ENCODE peak calls at places on chromosomes 13 and 19, in seven cellular contexts. L is neuronal stem cell, T is H1, J is mesendoderm, M is mesenchymal stem cell, V is trophoblast cell, G is IMR-90. U is an unnamed sample.

GRCh38 chr19:29887498-29887897 is 54.5 kb upstream of the URI1 start:
- DNase-seq in L (no peak), T (no peak), J (no peak), M (no peak), V (no peak), G (peak; percentile 10), U (no peak)

GRCh38 chr19:8150998-8151397 is 1.6 kb upstream of the FBN3 start:
- DNase-seq in L (no peak), T (no peak), J (no peak), M (no peak), V (no peak), G (no peak), U (no peak)

GRCh38 chr13:25973085-25973484 is 78.7 kb downstream of the SHISA2 start:
- DNase-seq in L (no peak), T (no peak), J (peak; percentile 12), M (no peak), V (no peak), G (no peak), U (no peak)

GRCh38 chr13:102913924-102914628 is 68.2 kb downstream of the ERCC5 start:
- DNase-seq in L (no peak), T (no peak), J (no peak), M (no peak), V (no peak), G (peak; percentile 16), U (no peak)

GRCh38 chr13:26074706-26075105 is 22.9 kb upstream of the SHISA2 start:
- DNase-seq in L (no peak), T (no peak), J (peak; percentile 20), M (peak; percentile 15), V (peak; percentile 45), G (peak; percentile 14), U (no peak)

GRCh38 chr19:7069904-7070226 is 362 bp downstream of the ZNF557 start:
- DNase-seq in L (peak; percentile 17), T (no peak), J (no peak), M (no peak), V (no peak), G (no peak), U (no peak)

GRCh38 chr13:68535329-68535728 is 1305.2 kb upstream of the PCDH9 start:
- DNase-seq in L (no peak), T (no peak), J (peak; percentile 28), M (no peak), V (no peak), G (no peak), U (no peak)

GRCh38 chr19:19858751-19859150 is 6.9 kb upstream of the ZNF253 start:
- DNase-seq in L (no peak), T (no peak), J (no peak), M (no peak), V (no peak), G (no peak), U (no peak)

GRCh38 chr19:15025237-15025636 is 24.0 kb upstream of the CASP14 start:
- DNase-seq in L (no peak), T (no peak), J (peak; percentile 22), M (no peak), V (peak; percentile 71), G (no peak), U (no peak)

GRCh38 chr19:15304140-15304705 is 28.1 kb downstream of the BRD4 start:
- DNase-seq in L (no peak), T (no peak), J (no peak), M (peak; percentile 65), V (no peak), G (no peak), U (no peak)

GRCh38 chr13:27036236-27036981 is 135.2 kb downstream of the USP12 start:
- DNase-seq in L (no peak), T (no peak), J (peak; percentile 31), M (peak; percentile 53), V (peak; percentile 75), G (no peak), U (peak; percentile 23)

GRCh38 chr19:14383898-14384669 is 2.8 kb downstream of the ADGRE5 start:
- DNase-seq in L (no peak), T (no peak), J (peak; percentile 44), M (peak; percentile 83), V (peak; percentile 38), G (peak; percentile 55), U (no peak)

GRCh38 chr13:113429608-113429985 is 23.7 kb downstream of the ADPRHL1 start:
- DNase-seq in L (no peak), T (no peak), J (no peak), M (no peak), V (no peak), G (no peak), U (no peak)

GRCh38 chr19:50794074-50794777 is 4.0 kb downstream of the ACP4 start:
- DNase-seq in L (no peak), T (no peak), J (no peak), M (no peak), V (no peak), G (no peak), U (no peak)

GRCh38 chr13:108213946-108214345 is 1.4 kb downstream of the LIG4 start:
- DNase-seq in L (no peak), T (no peak), J (no peak), M (peak; percentile 47), V (no peak), G (peak; percentile 31), U (no peak)

GRCh38 chr13:79225487-79226232 is 180.4 kb downstream of the RBM26 start:
- DNase-seq in L (no peak), T (no peak), J (peak; percentile 37), M (peak; percentile 33), V (peak; percentile 95), G (no peak), U (no peak)

GRCh38 chr13:22061371-22061805 is 390.5 kb downstream of the FGF9 start:
- DNase-seq in L (no peak), T (no peak), J (peak; percentile 73), M (no peak), V (peak; percentile 78), G (no peak), U (peak; percentile 38)

GRCh38 chr19:45497791-45498190 is 452 bp upstream of the PPM1N start:
- DNase-seq in L (no peak), T (no peak), J (no peak), M (no peak), V (no peak), G (no peak), U (peak; percentile 57)

GRCh38 chr13:32031025-32031814 is at the start of gene FRY:
- DNase-seq in L (peak; percentile 74), T (peak; percentile 58), J (peak; percentile 95), M (peak; percentile 82), V (peak; percentile 93), G (peak; percentile 58), U (peak; percentile 90)

GRCh38 chr13:103282571-103283450 is 216.6 kb upstream of the SLC10A2 start:
- DNase-seq in L (no peak), T (no peak), J (peak; percentile 86), M (peak; percentile 47), V (peak; percentile 94), G (peak; percentile 49), U (no peak)

GRCh38 chr13:80469105-80469840 is 128.3 kb upstream of the SPRY2 start:
- DNase-seq in L (no peak), T (no peak), J (no peak), M (peak; percentile 6), V (no peak), G (no peak), U (no peak)

GRCh38 chr19:50352242-50352641 is 13.2 kb downstream of the NAPSA start:
- DNase-seq in L (no peak), T (no peak), J (no peak), M (no peak), V (no peak), G (no peak), U (no peak)

GRCh38 chr13:97279913-97280312 is 57.8 kb downstream of the MBNL2 start:
- DNase-seq in L (no peak), T (no peak), J (no peak), M (peak; percentile 58), V (no peak), G (peak; percentile 74), U (no peak)

GRCh38 chr19:46232468-46232867 is 2.9 kb downstream of the IGFL1 start:
- DNase-seq in L (no peak), T (no peak), J (no peak), M (no peak), V (no peak), G (no peak), U (no peak)

GRCh38 chr19:43798546-43799409 is 3.5 kb downstream of the LYPD5 start:
- DNase-seq in L (no peak), T (no peak), J (peak; percentile 76), M (no peak), V (peak; percentile 83), G (no peak), U (peak; percentile 90)

DNA sequence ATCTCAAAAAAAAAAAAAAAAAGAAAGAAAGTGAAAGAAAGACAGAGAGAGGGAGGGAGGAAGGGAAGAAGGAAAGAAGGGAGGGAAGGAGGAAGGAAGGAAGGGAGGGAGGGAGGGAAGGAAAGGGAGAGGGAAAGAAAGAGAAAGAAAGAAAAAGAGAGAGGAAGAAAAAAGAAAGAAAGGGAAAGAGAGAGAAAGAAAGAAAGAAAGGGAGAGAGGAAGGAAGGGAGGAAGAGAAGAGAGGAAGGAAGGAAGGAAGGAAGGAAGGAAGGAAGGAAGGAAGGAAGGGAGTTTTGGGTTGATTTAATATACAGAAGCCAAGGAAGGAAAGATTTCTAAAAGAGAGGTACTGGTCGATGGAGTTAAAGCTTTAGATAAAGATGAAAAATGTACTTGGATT is 28.8 kb downstream of the DEDD2 start:
- DNase-seq in L (no peak), T (no peak), J (no peak), M (no peak), V (no peak), G (no peak), U (no peak)
- H2BK5ac ChIP-seq in L (no peak overlapping the region), T (no peak overlapping the region), J (no peak overlapping the region), M (no peak overlapping the region), V (no peak overlapping the region), G (no peak overlapping the region), U (no peak overlapping the region)

DNA sequence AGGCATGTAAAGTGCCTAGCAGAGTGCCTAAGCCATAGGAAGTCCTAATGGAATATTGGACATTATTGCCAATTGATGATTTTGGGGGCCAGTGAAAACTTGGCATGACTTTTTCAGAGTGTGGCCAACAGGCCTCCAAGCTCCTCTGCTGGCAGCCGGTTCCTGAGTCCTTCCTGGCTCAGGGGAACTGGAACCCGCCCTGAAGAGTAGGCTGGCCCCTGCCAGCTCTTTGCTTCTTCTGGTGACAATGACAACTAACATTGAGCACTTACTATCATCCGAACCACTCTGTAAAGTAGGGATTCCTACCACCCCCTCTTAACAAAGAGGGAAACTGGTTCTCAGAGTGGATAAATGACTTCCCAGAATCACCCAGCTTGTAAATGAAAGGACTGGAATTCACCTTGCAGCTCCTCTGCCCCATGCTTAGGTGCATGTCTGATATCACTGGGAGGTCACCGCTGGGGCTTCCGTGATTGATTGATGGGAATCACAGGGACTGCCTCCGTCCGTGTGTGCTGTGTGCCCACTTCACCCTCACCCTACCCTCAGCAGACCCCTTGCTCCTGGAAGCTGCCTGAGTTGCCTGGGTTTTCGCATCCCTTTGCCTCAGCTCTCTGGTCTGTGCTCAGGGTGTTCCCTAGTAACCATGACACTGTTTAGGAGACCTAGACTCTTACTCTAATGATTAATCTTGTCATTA is 50.6 kb downstream of the TNFRSF19 start:
- DNase-seq in L (no peak), T (no peak), J (no peak), M (no peak), V (no peak), G (no peak), U (no peak)
- H3K9ac ChIP-seq in L (no peak overlapping the region), T (no peak overlapping the region), J (no peak overlapping the region), M (no peak overlapping the region), V (no peak overlapping the region), G (no peak overlapping the region), U (no peak overlapping the region)

GRCh38 chr13:60182907-60183306 is 19.2 kb upstream of the DIAPH3 start:
- DNase-seq in L (no peak), T (no peak), J (no peak), M (no peak), V (no peak), G (no peak), U (no peak)
- H2BK5ac ChIP-seq in L (no peak overlapping the region), T (no peak overlapping the region), J (no peak overlapping the region), M (no peak overlapping the region), V (no peak overlapping the region), G (no peak overlapping the region), U (no peak overlapping the region)

GRCh38 chr13:23963947-23964346 is 66.6 kb upstream of the C1QTNF9B start:
- DNase-seq in L (no peak), T (no peak), J (no peak), M (peak; percentile 38), V (no peak), G (peak; percentile 57), U (no peak)
- H3K9ac ChIP-seq in L (no peak overlapping the region), T (no peak overlapping the region), J (no peak overlapping the region), M (no peak overlapping the region), V (no peak overlapping the region), G (no peak overlapping the region), U (no peak overlapping the region)

U was measured in H9.